ENCODE peak calls at places on chromosomes 3 and 15, in ten cellular contexts. One of them, this sample, is unnamed.

GRCh38 chr3:6807967-6808588 is 52.8 kb upstream of the GRM7 start:
- DNase-seq in ELR: peak
- DNase-seq in activated CD8-positive, alpha-beta memory T cell treated with anti-CD3 and anti-CD28 coated beads, Interleukin-2, amount 50 U/mL, for 48 hours: no peak
- DNase-seq in T-helper 22 cell: no peak
- DNase-seq in NCI-H510A: no peak
- DNase-seq in D721Med: no peak
- DNase-seq in CD8-positive, alpha-beta memory T cell: no peak
- DNase-seq in A549: no peak
- DNase-seq in fibroblast of pulmonary artery: no peak
- DNase-seq in GM06990: no peak
- DNase-seq in this sample: peak

GRCh38 chr3:193857996-193858395 is 265.0 kb downstream of the OPA1 start:
- DNase-seq in ELR: no peak
- DNase-seq in activated CD8-positive, alpha-beta memory T cell treated with anti-CD3 and anti-CD28 coated beads, Interleukin-2, amount 50 U/mL, for 48 hours: no peak
- DNase-seq in T-helper 22 cell: no peak
- DNase-seq in NCI-H510A: no peak
- DNase-seq in D721Med: no peak
- DNase-seq in CD8-positive, alpha-beta memory T cell: no peak
- DNase-seq in A549: no peak
- DNase-seq in fibroblast of pulmonary artery: peak
- DNase-seq in GM06990: no peak
- DNase-seq in this sample: peak

GRCh38 chr15:42286445-42287029 is 13.3 kb upstream of the TMEM87A start:
- DNase-seq in ELR: no peak
- DNase-seq in activated CD8-positive, alpha-beta memory T cell treated with anti-CD3 and anti-CD28 coated beads, Interleukin-2, amount 50 U/mL, for 48 hours: no peak
- DNase-seq in T-helper 22 cell: no peak
- DNase-seq in NCI-H510A: no peak
- DNase-seq in D721Med: no peak
- DNase-seq in CD8-positive, alpha-beta memory T cell: no peak
- DNase-seq in A549: no peak
- DNase-seq in fibroblast of pulmonary artery: peak
- DNase-seq in GM06990: no peak
- DNase-seq in this sample: no peak

GRCh38 chr15:56929389-56929788 is 10.9 kb downstream of the TCF12 start:
- DNase-seq in ELR: peak
- DNase-seq in activated CD8-positive, alpha-beta memory T cell treated with anti-CD3 and anti-CD28 coated beads, Interleukin-2, amount 50 U/mL, for 48 hours: no peak
- DNase-seq in T-helper 22 cell: no peak
- DNase-seq in NCI-H510A: no peak
- DNase-seq in D721Med: no peak
- DNase-seq in CD8-positive, alpha-beta memory T cell: no peak
- DNase-seq in A549: no peak
- DNase-seq in fibroblast of pulmonary artery: peak
- DNase-seq in GM06990: no peak
- DNase-seq in this sample: peak

GRCh38 chr15:78108300-78109084 is 16.1 kb downstream of the SH2D7 start:
- DNase-seq in ELR: peak
- DNase-seq in activated CD8-positive, alpha-beta memory T cell treated with anti-CD3 and anti-CD28 coated beads, Interleukin-2, amount 50 U/mL, for 48 hours: peak
- DNase-seq in T-helper 22 cell: peak
- DNase-seq in NCI-H510A: peak
- DNase-seq in D721Med: peak
- DNase-seq in CD8-positive, alpha-beta memory T cell: peak
- DNase-seq in A549: peak
- DNase-seq in fibroblast of pulmonary artery: peak
- DNase-seq in GM06990: peak
- DNase-seq in this sample: peak

GRCh38 chr3:16462679-16463078 is 50.8 kb downstream of the RFTN1 start:
- DNase-seq in ELR: no peak
- DNase-seq in activated CD8-positive, alpha-beta memory T cell treated with anti-CD3 and anti-CD28 coated beads, Interleukin-2, amount 50 U/mL, for 48 hours: no peak
- DNase-seq in T-helper 22 cell: no peak
- DNase-seq in NCI-H510A: no peak
- DNase-seq in D721Med: no peak
- DNase-seq in CD8-positive, alpha-beta memory T cell: peak
- DNase-seq in A549: no peak
- DNase-seq in fibroblast of pulmonary artery: no peak
- DNase-seq in GM06990: no peak
- DNase-seq in this sample: no peak

GRCh38 chr3:137763594-137763938 is 549 bp upstream of the SOX14 start:
- DNase-seq in ELR: no peak
- DNase-seq in activated CD8-positive, alpha-beta memory T cell treated with anti-CD3 and anti-CD28 coated beads, Interleukin-2, amount 50 U/mL, for 48 hours: no peak
- DNase-seq in T-helper 22 cell: no peak
- DNase-seq in NCI-H510A: no peak
- DNase-seq in D721Med: no peak
- DNase-seq in CD8-positive, alpha-beta memory T cell: no peak
- DNase-seq in A549: no peak
- DNase-seq in fibroblast of pulmonary artery: no peak
- DNase-seq in GM06990: no peak
- DNase-seq in this sample: no peak

GRCh38 chr15:64912379-64912778 is 677 bp downstream of the ANKDD1A start:
- DNase-seq in ELR: no peak
- DNase-seq in activated CD8-positive, alpha-beta memory T cell treated with anti-CD3 and anti-CD28 coated beads, Interleukin-2, amount 50 U/mL, for 48 hours: no peak
- DNase-seq in T-helper 22 cell: no peak
- DNase-seq in NCI-H510A: no peak
- DNase-seq in D721Med: no peak
- DNase-seq in CD8-positive, alpha-beta memory T cell: no peak
- DNase-seq in A549: no peak
- DNase-seq in fibroblast of pulmonary artery: no peak
- DNase-seq in GM06990: no peak
- DNase-seq in this sample: no peak

GRCh38 chr3:47825590-47825989 is 22.7 kb downstream of the DHX30 start:
- DNase-seq in ELR: no peak
- DNase-seq in activated CD8-positive, alpha-beta memory T cell treated with anti-CD3 and anti-CD28 coated beads, Interleukin-2, amount 50 U/mL, for 48 hours: no peak
- DNase-seq in T-helper 22 cell: no peak
- DNase-seq in NCI-H510A: no peak
- DNase-seq in D721Med: no peak
- DNase-seq in CD8-positive, alpha-beta memory T cell: no peak
- DNase-seq in A549: no peak
- DNase-seq in fibroblast of pulmonary artery: no peak
- DNase-seq in GM06990: no peak
- DNase-seq in this sample: no peak

GRCh38 chr3:128432898-128433629 is 33.6 kb downstream of the DNAJB8 start:
- DNase-seq in ELR: no peak
- DNase-seq in activated CD8-positive, alpha-beta memory T cell treated with anti-CD3 and anti-CD28 coated beads, Interleukin-2, amount 50 U/mL, for 48 hours: no peak
- DNase-seq in T-helper 22 cell: no peak
- DNase-seq in NCI-H510A: peak
- DNase-seq in D721Med: no peak
- DNase-seq in CD8-positive, alpha-beta memory T cell: no peak
- DNase-seq in A549: no peak
- DNase-seq in fibroblast of pulmonary artery: no peak
- DNase-seq in GM06990: no peak
- DNase-seq in this sample: no peak

GRCh38 chr3:186717039-186717457 is at the start of gene KNG1:
- DNase-seq in ELR: no peak
- DNase-seq in activated CD8-positive, alpha-beta memory T cell treated with anti-CD3 and anti-CD28 coated beads, Interleukin-2, amount 50 U/mL, for 48 hours: no peak
- DNase-seq in T-helper 22 cell: no peak
- DNase-seq in NCI-H510A: no peak
- DNase-seq in D721Med: no peak
- DNase-seq in CD8-positive, alpha-beta memory T cell: no peak
- DNase-seq in A549: no peak
- DNase-seq in fibroblast of pulmonary artery: no peak
- DNase-seq in GM06990: no peak
- DNase-seq in this sample: no peak

GRCh38 chr3:188434594-188434993 is 280.6 kb downstream of the LPP start:
- DNase-seq in ELR: peak
- DNase-seq in activated CD8-positive, alpha-beta memory T cell treated with anti-CD3 and anti-CD28 coated beads, Interleukin-2, amount 50 U/mL, for 48 hours: no peak
- DNase-seq in T-helper 22 cell: no peak
- DNase-seq in NCI-H510A: no peak
- DNase-seq in D721Med: no peak
- DNase-seq in CD8-positive, alpha-beta memory T cell: no peak
- DNase-seq in A549: no peak
- DNase-seq in fibroblast of pulmonary artery: no peak
- DNase-seq in GM06990: no peak
- DNase-seq in this sample: no peak

GRCh38 chr3:155032918-155033317 is 47.2 kb upstream of the MME start:
- DNase-seq in ELR: peak
- DNase-seq in activated CD8-positive, alpha-beta memory T cell treated with anti-CD3 and anti-CD28 coated beads, Interleukin-2, amount 50 U/mL, for 48 hours: no peak
- DNase-seq in T-helper 22 cell: no peak
- DNase-seq in NCI-H510A: no peak
- DNase-seq in D721Med: no peak
- DNase-seq in CD8-positive, alpha-beta memory T cell: no peak
- DNase-seq in A549: no peak
- DNase-seq in fibroblast of pulmonary artery: peak
- DNase-seq in GM06990: no peak
- DNase-seq in this sample: peak